ENCODE peak calls at places on chromosomes 11 and 22, in eight cellular contexts. G, K, U, L, A, P, R and W are unnamed samples.
A peak's percentile ranks its signal among the peaks of the same experiment; 100 is the strongest.

GRCh38 chr11:94876645-94877445 is 96.5 kb downstream of the CWC15 start:
- DNase-seq in P (peak; percentile 96), U (peak; percentile 36), A (no peak), G (no peak), L (no peak), K (peak; percentile 96), R (peak; percentile 84), W (peak; percentile 79)

GRCh38 chr11:124670732-124671131 is 2.8 kb downstream of the SIAE start:
- DNase-seq in L (peak; percentile 49), A (peak; percentile 76), K (no peak), U (no peak), P (peak; percentile 21), R (no peak), G (no peak), W (peak; percentile 15)

GRCh38 chr11:134252539-134253188 is 488 bp downstream of the THYN1 start:
- DNase-seq in G (peak; percentile 20), R (peak; percentile 36), U (peak; percentile 9), A (no peak), P (peak; percentile 11), K (peak; percentile 54), L (no peak), W (peak; percentile 40)

GRCh38 chr11:15258433-15259350 is 144.0 kb downstream of the INSC start:
- DNase-seq in L (no peak), K (no peak), U (no peak), A (no peak), R (no peak), P (peak; percentile 32), G (no peak), W (no peak)

GRCh38 chr11:69027704-69028372 is 14.8 kb upstream of the MRGPRF start:
- DNase-seq in L (no peak), U (no peak), P (no peak), R (no peak), K (no peak), A (no peak), G (no peak), W (no peak)

GRCh38 chr11:125036933-125037332 is 26.2 kb upstream of the SLC37A2 start:
- DNase-seq in P (peak; percentile 95), R (no peak), A (no peak), L (no peak), G (no peak), U (no peak), K (peak; percentile 53), W (no peak)

GRCh38 chr11:126405906-126406305 is 50.4 kb downstream of the ST3GAL4 start:
- DNase-seq in L (no peak), R (no peak), A (no peak), G (no peak), U (no peak), P (no peak), K (no peak), W (no peak)

GRCh38 chr11:66340596-66341501 is 4.1 kb downstream of the BRMS1 start:
- DNase-seq in P (no peak), A (no peak), R (peak; percentile 12), L (no peak), K (no peak), G (no peak), U (no peak), W (no peak)

GRCh38 chr22:43269325-43270040 is 73.7 kb downstream of the SCUBE1 start:
- DNase-seq in R (no peak), L (no peak), A (no peak), U (no peak), G (peak; percentile 35), K (no peak), P (no peak), W (no peak)

GRCh38 chr11:117610901-117611300 is 186.1 kb downstream of the DSCAML1 start:
- DNase-seq in G (no peak), R (no peak), K (no peak), A (no peak), P (no peak), U (no peak), L (no peak), W (no peak)

GRCh38 chr11:13276454-13276851 is 1.1 kb upstream of the BMAL1 start:
- DNase-seq in A (no peak), K (no peak), P (no peak), L (no peak), R (no peak), G (no peak), U (no peak), W (no peak)

GRCh38 chr11:2132874-2133480 is 6.2 kb downstream of the IGF2 start:
- DNase-seq in L (no peak), P (no peak), K (no peak), U (no peak), G (no peak), R (no peak), A (no peak), W (no peak)

GRCh38 chr11:12017243-12017678 is 8.8 kb upstream of the DKK3 start:
- DNase-seq in G (no peak), A (no peak), K (peak; percentile 77), L (no peak), U (no peak), P (peak; percentile 93), R (no peak), W (no peak)

GRCh38 chr11:44754876-44755552 is 28.3 kb downstream of the TSPAN18 start:
- DNase-seq in G (no peak), P (no peak), L (no peak), A (no peak), U (no peak), R (no peak), K (no peak), W (no peak)

GRCh38 chr11:123770712-123771111 is 16.4 kb upstream of the OR6X1 start:
- DNase-seq in R (no peak), G (no peak), P (no peak), A (no peak), K (no peak), L (no peak), U (no peak), W (no peak)

GRCh38 chr22:29511126-29511854 is 31.3 kb downstream of the NEFH start:
- DNase-seq in P (no peak), G (no peak), U (no peak), L (no peak), R (no peak), K (no peak), A (no peak), W (no peak)

GRCh38 chr11:2420502-2421225 is 20.1 kb downstream of the TSSC4 start:
- DNase-seq in P (peak; percentile 67), A (peak; percentile 67), K (peak; percentile 96), G (peak; percentile 75), U (peak; percentile 70), R (peak; percentile 53), L (peak; percentile 98), W (peak; percentile 96)

GRCh38 chr11:36594316-36594989 is at the start of gene IFTAP:
- DNase-seq in A (peak; percentile 17), P (peak; percentile 93), U (peak; percentile 8), G (peak; percentile 43), K (peak; percentile 91), R (peak; percentile 39), L (no peak), W (peak; percentile 24)

GRCh38 chr11:121928597-121929580 is 187.1 kb downstream of the BLID start:
- DNase-seq in U (no peak), A (no peak), P (no peak), L (no peak), K (peak; percentile 11), R (no peak), G (peak; percentile 26), W (no peak)

GRCh38 chr11:117827521-117828511 is 3.3 kb upstream of the FXYD2 start:
- DNase-seq in G (no peak), R (peak; percentile 16), U (peak; percentile 54), P (no peak), K (no peak), L (peak; percentile 75), A (peak; percentile 48), W (no peak)

GRCh38 chr22:42863349-42863911 is 6.4 kb upstream of the ARFGAP3 start:
- DNase-seq in L (no peak), P (peak; percentile 87), A (no peak), G (no peak), R (no peak), K (peak; percentile 45), U (no peak), W (peak; percentile 37)

GRCh38 chr11:8732748-8733241 is 50.2 kb downstream of the RPL27A start:
- DNase-seq in R (peak; percentile 84), L (no peak), A (no peak), U (no peak), G (no peak), P (peak; percentile 84), K (peak; percentile 89), W (no peak)

GRCh38 chr11:7418061-7418460 is 67.2 kb upstream of the OLFML1 start:
- DNase-seq in K (no peak), U (no peak), G (no peak), R (no peak), P (no peak), A (no peak), L (no peak), W (no peak)

GRCh38 chr11:79414644-79415317 is 26.0 kb downstream of the TENM4 start:
- DNase-seq in A (no peak), P (peak; percentile 75), U (no peak), K (peak; percentile 64), L (no peak), R (no peak), G (no peak), W (no peak)

GRCh38 chr11:103257360-103257759 is 148.1 kb downstream of the DYNC2H1 start:
- DNase-seq in A (no peak), G (no peak), U (no peak), R (no peak), P (peak; percentile 37), K (peak; percentile 13), L (no peak), W (peak; percentile 2)

GRCh38 chr11:131408011-131408640 is 37.7 kb downstream of the NTM start:
- DNase-seq in P (no peak), K (peak; percentile 67), U (no peak), L (no peak), A (no peak), R (peak; percentile 35), G (peak; percentile 47), W (peak; percentile 30)

GRCh38 chr11:39965701-39966100 is 1493.8 kb downstream of the LRRC4C start:
- DNase-seq in P (no peak), L (no peak), A (no peak), R (no peak), U (no peak), G (no peak), K (no peak), W (no peak)

GRCh38 chr11:11020747-11021149 is 162.9 kb upstream of the ZBED5 start:
- DNase-seq in A (no peak), R (no peak), P (no peak), L (no peak), K (no peak), U (no peak), G (no peak), W (no peak)

GRCh38 chr22:35944458-35944857 is 84.2 kb downstream of the RBFOX2 start:
- DNase-seq in K (no peak), L (no peak), R (no peak), P (no peak), U (no peak), A (no peak), G (no peak), W (no peak)

GRCh38 chr11:70509476-70509875 is 111.1 kb downstream of the CTTN start:
- DNase-seq in U (no peak), R (no peak), L (no peak), G (no peak), A (no peak), K (no peak), P (no peak), W (no peak)

GRCh38 chr11:78166832-78167469 is 21.5 kb downstream of the KCTD21 start:
- DNase-seq in K (no peak), R (no peak), A (no peak), U (no peak), G (no peak), P (no peak), L (no peak), W (no peak)

GRCh38 chr11:57424802-57425564 is 1.9 kb downstream of the SLC43A3 start:
- DNase-seq in A (peak; percentile 63), K (peak; percentile 70), U (peak; percentile 84), R (peak; percentile 95), L (peak; percentile 48), G (no peak), P (peak; percentile 95), W (peak; percentile 86)

GRCh38 chr11:797300-798092 is 585 bp downstream of the SLC25A22 start:
- DNase-seq in U (peak; percentile 66), K (peak; percentile 85), G (peak; percentile 61), A (peak; percentile 83), P (peak; percentile 77), L (peak; percentile 91), R (peak; percentile 74), W (peak; percentile 91)

GRCh38 chr22:46690146-46690545 is 47.9 kb downstream of the CERK start:
- DNase-seq in U (no peak), P (no peak), R (no peak), G (no peak), A (no peak), K (no peak), L (no peak), W (no peak)